ENCODE peak calls at places on chromosomes 11 and 22, in nine cellular contexts. One of them, this sample, is unnamed.

GRCh38 chr11:61775606-61776554 is 16.5 kb downstream of the TMEM258 start:
- DNase-seq in stimulated activated CD4-positive, alpha-beta T cell treated with anti-CD3 and anti-CD28 coated beads, Interleukin-4, amount 100 ng/mL, for 4 hours: peak; percentile 30
- DNase-seq in RWPE1: no peak
- DNase-seq in upper lobe of left lung: no peak
- DNase-seq in H1: no peak
- DNase-seq in ACHN: no peak
- DNase-seq in kidney epithelial cell: no peak
- DNase-seq in activated T-cell treated with anti-CD3 and anti-CD28 coated beads, Interleukin-2, amount 50 U/mL, for 72 hours: no peak
- DNase-seq in activated CD8-positive, alpha-beta memory T cell treated with anti-CD3 and anti-CD28 coated beads for 48 hours: no peak
- DNase-seq in this sample: no peak

GRCh38 chr11:2886191-2886894 is 768 bp upstream of the CDKN1C start:
- DNase-seq in stimulated activated CD4-positive, alpha-beta T cell treated with anti-CD3 and anti-CD28 coated beads, Interleukin-4, amount 100 ng/mL, for 4 hours: no peak
- DNase-seq in RWPE1: no peak
- DNase-seq in upper lobe of left lung: peak; percentile 75
- DNase-seq in H1: no peak
- DNase-seq in ACHN: no peak
- DNase-seq in kidney epithelial cell: no peak
- DNase-seq in activated T-cell treated with anti-CD3 and anti-CD28 coated beads, Interleukin-2, amount 50 U/mL, for 72 hours: no peak
- DNase-seq in activated CD8-positive, alpha-beta memory T cell treated with anti-CD3 and anti-CD28 coated beads for 48 hours: no peak
- DNase-seq in this sample: no peak

GRCh38 chr22:40183029-40183581 is 5.4 kb downstream of the TNRC6B start:
- DNase-seq in stimulated activated CD4-positive, alpha-beta T cell treated with anti-CD3 and anti-CD28 coated beads, Interleukin-4, amount 100 ng/mL, for 4 hours: no peak
- DNase-seq in RWPE1: no peak
- DNase-seq in upper lobe of left lung: no peak
- DNase-seq in H1: no peak
- DNase-seq in ACHN: peak; percentile 43
- DNase-seq in kidney epithelial cell: peak; percentile 54
- DNase-seq in activated T-cell treated with anti-CD3 and anti-CD28 coated beads, Interleukin-2, amount 50 U/mL, for 72 hours: no peak
- DNase-seq in activated CD8-positive, alpha-beta memory T cell treated with anti-CD3 and anti-CD28 coated beads for 48 hours: no peak
- DNase-seq in this sample: peak; percentile 59

GRCh38 chr11:13030857-13031256 is 21.7 kb downstream of the RASSF10 start:
- DNase-seq in stimulated activated CD4-positive, alpha-beta T cell treated with anti-CD3 and anti-CD28 coated beads, Interleukin-4, amount 100 ng/mL, for 4 hours: no peak
- DNase-seq in RWPE1: no peak
- DNase-seq in upper lobe of left lung: peak; percentile 25
- DNase-seq in H1: no peak
- DNase-seq in ACHN: no peak
- DNase-seq in kidney epithelial cell: no peak
- DNase-seq in activated T-cell treated with anti-CD3 and anti-CD28 coated beads, Interleukin-2, amount 50 U/mL, for 72 hours: no peak
- DNase-seq in activated CD8-positive, alpha-beta memory T cell treated with anti-CD3 and anti-CD28 coated beads for 48 hours: no peak
- DNase-seq in this sample: peak; percentile 44

GRCh38 chr11:107708787-107709186 is 3.1 kb downstream of the SLN start:
- DNase-seq in stimulated activated CD4-positive, alpha-beta T cell treated with anti-CD3 and anti-CD28 coated beads, Interleukin-4, amount 100 ng/mL, for 4 hours: no peak
- DNase-seq in RWPE1: no peak
- DNase-seq in upper lobe of left lung: no peak
- DNase-seq in H1: no peak
- DNase-seq in ACHN: no peak
- DNase-seq in kidney epithelial cell: no peak
- DNase-seq in activated T-cell treated with anti-CD3 and anti-CD28 coated beads, Interleukin-2, amount 50 U/mL, for 72 hours: no peak
- DNase-seq in activated CD8-positive, alpha-beta memory T cell treated with anti-CD3 and anti-CD28 coated beads for 48 hours: no peak
- DNase-seq in this sample: no peak

GRCh38 chr11:106644824-106645223 is 373.5 kb downstream of the GUCY1A2 start:
- DNase-seq in stimulated activated CD4-positive, alpha-beta T cell treated with anti-CD3 and anti-CD28 coated beads, Interleukin-4, amount 100 ng/mL, for 4 hours: no peak
- DNase-seq in RWPE1: no peak
- DNase-seq in upper lobe of left lung: no peak
- DNase-seq in H1: no peak
- DNase-seq in ACHN: peak; percentile 19
- DNase-seq in kidney epithelial cell: peak; percentile 31
- DNase-seq in activated T-cell treated with anti-CD3 and anti-CD28 coated beads, Interleukin-2, amount 50 U/mL, for 72 hours: no peak
- DNase-seq in activated CD8-positive, alpha-beta memory T cell treated with anti-CD3 and anti-CD28 coated beads for 48 hours: no peak
- DNase-seq in this sample: peak; percentile 47

GRCh38 chr11:35012467-35013191 is 96.2 kb downstream of the PDHX start:
- DNase-seq in stimulated activated CD4-positive, alpha-beta T cell treated with anti-CD3 and anti-CD28 coated beads, Interleukin-4, amount 100 ng/mL, for 4 hours: no peak
- DNase-seq in RWPE1: no peak
- DNase-seq in upper lobe of left lung: no peak
- DNase-seq in H1: no peak
- DNase-seq in ACHN: no peak
- DNase-seq in kidney epithelial cell: no peak
- DNase-seq in activated T-cell treated with anti-CD3 and anti-CD28 coated beads, Interleukin-2, amount 50 U/mL, for 72 hours: peak; percentile 42
- DNase-seq in activated CD8-positive, alpha-beta memory T cell treated with anti-CD3 and anti-CD28 coated beads for 48 hours: no peak
- DNase-seq in this sample: peak; percentile 46

GRCh38 chr11:77801477-77801876 is 19.0 kb downstream of the RSF1 start:
- DNase-seq in stimulated activated CD4-positive, alpha-beta T cell treated with anti-CD3 and anti-CD28 coated beads, Interleukin-4, amount 100 ng/mL, for 4 hours: no peak
- DNase-seq in RWPE1: no peak
- DNase-seq in upper lobe of left lung: no peak
- DNase-seq in H1: no peak
- DNase-seq in ACHN: no peak
- DNase-seq in kidney epithelial cell: no peak
- DNase-seq in activated T-cell treated with anti-CD3 and anti-CD28 coated beads, Interleukin-2, amount 50 U/mL, for 72 hours: no peak
- DNase-seq in activated CD8-positive, alpha-beta memory T cell treated with anti-CD3 and anti-CD28 coated beads for 48 hours: no peak
- DNase-seq in this sample: no peak

GRCh38 chr11:10674991-10675440 is 18.5 kb downstream of the IRAG1 start:
- DNase-seq in stimulated activated CD4-positive, alpha-beta T cell treated with anti-CD3 and anti-CD28 coated beads, Interleukin-4, amount 100 ng/mL, for 4 hours: no peak
- DNase-seq in RWPE1: no peak
- DNase-seq in upper lobe of left lung: peak; percentile 15
- DNase-seq in H1: no peak
- DNase-seq in ACHN: no peak
- DNase-seq in kidney epithelial cell: no peak
- DNase-seq in activated T-cell treated with anti-CD3 and anti-CD28 coated beads, Interleukin-2, amount 50 U/mL, for 72 hours: no peak
- DNase-seq in activated CD8-positive, alpha-beta memory T cell treated with anti-CD3 and anti-CD28 coated beads for 48 hours: no peak
- DNase-seq in this sample: no peak

GRCh38 chr22:46363611-46364321 is 28.3 kb downstream of the TRMU start:
- DNase-seq in stimulated activated CD4-positive, alpha-beta T cell treated with anti-CD3 and anti-CD28 coated beads, Interleukin-4, amount 100 ng/mL, for 4 hours: no peak
- DNase-seq in RWPE1: no peak
- DNase-seq in upper lobe of left lung: peak; percentile 79
- DNase-seq in H1: no peak
- DNase-seq in ACHN: no peak
- DNase-seq in kidney epithelial cell: no peak
- DNase-seq in activated T-cell treated with anti-CD3 and anti-CD28 coated beads, Interleukin-2, amount 50 U/mL, for 72 hours: no peak
- DNase-seq in activated CD8-positive, alpha-beta memory T cell treated with anti-CD3 and anti-CD28 coated beads for 48 hours: no peak
- DNase-seq in this sample: no peak

GRCh38 chr22:40603088-40603605 is 33.4 kb downstream of the MRTFA start:
- DNase-seq in stimulated activated CD4-positive, alpha-beta T cell treated with anti-CD3 and anti-CD28 coated beads, Interleukin-4, amount 100 ng/mL, for 4 hours: no peak
- DNase-seq in RWPE1: peak; percentile 37
- DNase-seq in upper lobe of left lung: no peak
- DNase-seq in H1: no peak
- DNase-seq in ACHN: no peak
- DNase-seq in kidney epithelial cell: peak; percentile 21
- DNase-seq in activated T-cell treated with anti-CD3 and anti-CD28 coated beads, Interleukin-2, amount 50 U/mL, for 72 hours: no peak
- DNase-seq in activated CD8-positive, alpha-beta memory T cell treated with anti-CD3 and anti-CD28 coated beads for 48 hours: no peak
- DNase-seq in this sample: peak; percentile 73

GRCh38 chr11:57031541-57031940 is 42.8 kb downstream of the OR5AK2 start:
- DNase-seq in stimulated activated CD4-positive, alpha-beta T cell treated with anti-CD3 and anti-CD28 coated beads, Interleukin-4, amount 100 ng/mL, for 4 hours: no peak
- DNase-seq in RWPE1: no peak
- DNase-seq in upper lobe of left lung: no peak
- DNase-seq in H1: no peak
- DNase-seq in ACHN: no peak
- DNase-seq in kidney epithelial cell: no peak
- DNase-seq in activated T-cell treated with anti-CD3 and anti-CD28 coated beads, Interleukin-2, amount 50 U/mL, for 72 hours: no peak
- DNase-seq in activated CD8-positive, alpha-beta memory T cell treated with anti-CD3 and anti-CD28 coated beads for 48 hours: no peak
- DNase-seq in this sample: no peak

GRCh38 chr11:68659158-68659921 is 25.0 kb upstream of the GAL start:
- DNase-seq in stimulated activated CD4-positive, alpha-beta T cell treated with anti-CD3 and anti-CD28 coated beads, Interleukin-4, amount 100 ng/mL, for 4 hours: no peak
- DNase-seq in RWPE1: peak; percentile 72
- DNase-seq in upper lobe of left lung: peak; percentile 62
- DNase-seq in H1: no peak
- DNase-seq in ACHN: no peak
- DNase-seq in kidney epithelial cell: peak; percentile 67
- DNase-seq in activated T-cell treated with anti-CD3 and anti-CD28 coated beads, Interleukin-2, amount 50 U/mL, for 72 hours: no peak
- DNase-seq in activated CD8-positive, alpha-beta memory T cell treated with anti-CD3 and anti-CD28 coated beads for 48 hours: no peak
- DNase-seq in this sample: peak; percentile 44